ENCODE peak calls at places on chromosomes 2 and 18, in five cellular contexts. One of them, this sample, is unnamed.

GRCh38 chr2:203861607-203862006 is 6.0 kb upstream of the CTLA4 start:
- DNase-seq in cardiac muscle cell: no peak
- DNase-seq in AG09309: no peak
- DNase-seq in psoas muscle: no peak
- DNase-seq in tibial artery: no peak
- DNase-seq in this sample: no peak

GRCh38 chr2:239630618-239631286 is 229.9 kb upstream of the HDAC4 start:
- DNase-seq in tibial artery: no peak
- DNase-seq in cardiac muscle cell: peak
- DNase-seq in psoas muscle: peak
- DNase-seq in AG09309: peak
- DNase-seq in this sample: no peak

GRCh38 chr18:29849145-29849544 is 1193.4 kb downstream of the DSC3 start:
- DNase-seq in cardiac muscle cell: no peak
- DNase-seq in psoas muscle: no peak
- DNase-seq in tibial artery: no peak
- DNase-seq in AG09309: no peak
- DNase-seq in this sample: no peak

GRCh38 chr2:224638338-224638823 is 53.2 kb upstream of the CUL3 start:
- DNase-seq in cardiac muscle cell: no peak
- DNase-seq in psoas muscle: no peak
- DNase-seq in AG09309: no peak
- DNase-seq in tibial artery: no peak
- DNase-seq in this sample: peak

GRCh38 chr18:58466636-58467205 is 162.2 kb downstream of the ALPK2 start:
- DNase-seq in AG09309: no peak
- DNase-seq in cardiac muscle cell: no peak
- DNase-seq in tibial artery: no peak
- DNase-seq in psoas muscle: no peak
- DNase-seq in this sample: peak

GRCh38 chr2:36697424-36698066 is 1.0 kb downstream of the VIT start:
- DNase-seq in AG09309: no peak
- DNase-seq in tibial artery: no peak
- DNase-seq in cardiac muscle cell: no peak
- DNase-seq in psoas muscle: no peak
- DNase-seq in this sample: no peak

GRCh38 chr2:202423139-202423538 is 47.0 kb downstream of the BMPR2 start:
- DNase-seq in AG09309: no peak
- DNase-seq in psoas muscle: no peak
- DNase-seq in cardiac muscle cell: peak
- DNase-seq in tibial artery: no peak
- DNase-seq in this sample: no peak

GRCh38 chr2:221330436-221330835 is 241.7 kb downstream of the EPHA4 start:
- DNase-seq in tibial artery: no peak
- DNase-seq in cardiac muscle cell: no peak
- DNase-seq in psoas muscle: no peak
- DNase-seq in AG09309: no peak
- DNase-seq in this sample: no peak

GRCh38 chr2:120820263-120820884 is 84.7 kb downstream of the GLI2 start:
- DNase-seq in psoas muscle: no peak
- DNase-seq in AG09309: no peak
- DNase-seq in cardiac muscle cell: peak
- DNase-seq in tibial artery: peak
- DNase-seq in this sample: peak

GRCh38 chr2:96117701-96118588 is 1.6 kb upstream of the ADRA2B start:
- DNase-seq in psoas muscle: no peak
- DNase-seq in AG09309: no peak
- DNase-seq in tibial artery: no peak
- DNase-seq in cardiac muscle cell: no peak
- DNase-seq in this sample: no peak

GRCh38 chr2:130755234-130756040 is at the start of gene AMER3:
- DNase-seq in AG09309: no peak
- DNase-seq in tibial artery: no peak
- DNase-seq in psoas muscle: no peak
- DNase-seq in cardiac muscle cell: no peak
- DNase-seq in this sample: no peak

GRCh38 chr2:218984239-218985020 is 554 bp downstream of the FEV start:
- DNase-seq in tibial artery: no peak
- DNase-seq in psoas muscle: no peak
- DNase-seq in AG09309: no peak
- DNase-seq in cardiac muscle cell: peak
- DNase-seq in this sample: no peak

GRCh38 chr2:123738643-123739042 is 286.4 kb upstream of the CNTNAP5 start:
- DNase-seq in cardiac muscle cell: peak
- DNase-seq in psoas muscle: no peak
- DNase-seq in AG09309: no peak
- DNase-seq in tibial artery: no peak
- DNase-seq in this sample: no peak

GRCh38 chr2:109260886-109261700 is 132.1 kb downstream of the SH3RF3 start:
- DNase-seq in AG09309: no peak
- DNase-seq in tibial artery: peak
- DNase-seq in psoas muscle: no peak
- DNase-seq in cardiac muscle cell: peak
- DNase-seq in this sample: peak

GRCh38 chr2:23619941-23620340 is 235.0 kb downstream of the KLHL29 start:
- DNase-seq in psoas muscle: no peak
- DNase-seq in tibial artery: no peak
- DNase-seq in cardiac muscle cell: no peak
- DNase-seq in AG09309: no peak
- DNase-seq in this sample: no peak

GRCh38 chr2:222671259-222672067 is at the start of gene MOGAT1:
- DNase-seq in cardiac muscle cell: peak
- DNase-seq in psoas muscle: peak
- DNase-seq in tibial artery: peak
- DNase-seq in AG09309: no peak
- DNase-seq in this sample: peak

GRCh38 chr2:146415291-146415690 is 1429.5 kb upstream of the ACVR2A start:
- DNase-seq in AG09309: no peak
- DNase-seq in cardiac muscle cell: no peak
- DNase-seq in psoas muscle: no peak
- DNase-seq in tibial artery: no peak
- DNase-seq in this sample: no peak

GRCh38 chr2:9655441-9656269 is 24.9 kb upstream of the YWHAQ start:
- DNase-seq in AG09309: no peak
- DNase-seq in psoas muscle: no peak
- DNase-seq in tibial artery: no peak
- DNase-seq in cardiac muscle cell: peak
- DNase-seq in this sample: no peak

GRCh38 chr18:54436501-54436900 is 78.8 kb downstream of the C18orf54 start:
- DNase-seq in AG09309: no peak
- DNase-seq in psoas muscle: no peak
- DNase-seq in cardiac muscle cell: no peak
- DNase-seq in tibial artery: no peak
- DNase-seq in this sample: no peak

GRCh38 chr2:168734199-168734746 is 68.2 kb upstream of the NOSTRIN start:
- DNase-seq in cardiac muscle cell: no peak
- DNase-seq in AG09309: no peak
- DNase-seq in psoas muscle: no peak
- DNase-seq in tibial artery: no peak
- DNase-seq in this sample: no peak

GRCh38 chr2:240368746-240369724 is 66.4 kb upstream of the GPC1 start:
- DNase-seq in AG09309: no peak
- DNase-seq in psoas muscle: peak
- DNase-seq in cardiac muscle cell: no peak
- DNase-seq in tibial artery: no peak
- DNase-seq in this sample: no peak

GRCh38 chr2:78967294-78967693 is 58.2 kb upstream of the REG3G start:
- DNase-seq in AG09309: no peak
- DNase-seq in psoas muscle: no peak
- DNase-seq in cardiac muscle cell: no peak
- DNase-seq in tibial artery: no peak
- DNase-seq in this sample: no peak

GRCh38 chr2:223589901-223590300 is 12.3 kb downstream of the SCG2 start:
- DNase-seq in tibial artery: no peak
- DNase-seq in psoas muscle: no peak
- DNase-seq in AG09309: no peak
- DNase-seq in cardiac muscle cell: no peak
- DNase-seq in this sample: no peak

GRCh38 chr18:45839415-45840395 is 14.2 kb downstream of the SIGLEC15 start:
- DNase-seq in tibial artery: no peak
- DNase-seq in cardiac muscle cell: peak
- DNase-seq in AG09309: peak
- DNase-seq in psoas muscle: no peak
- DNase-seq in this sample: no peak

GRCh38 chr2:209390839-209391238 is 33.0 kb upstream of the MAP2 start:
- DNase-seq in psoas muscle: no peak
- DNase-seq in cardiac muscle cell: no peak
- DNase-seq in tibial artery: no peak
- DNase-seq in AG09309: no peak
- DNase-seq in this sample: no peak

GRCh38 chr2:200217320-200217719 is 89.2 kb upstream of the SPATS2L start:
- DNase-seq in cardiac muscle cell: no peak
- DNase-seq in AG09309: no peak
- DNase-seq in psoas muscle: no peak
- DNase-seq in tibial artery: no peak
- DNase-seq in this sample: no peak

GRCh38 chr18:48321586-48321985 is 87.6 kb downstream of the ZBTB7C start:
- DNase-seq in tibial artery: no peak
- DNase-seq in psoas muscle: no peak
- DNase-seq in AG09309: no peak
- DNase-seq in cardiac muscle cell: no peak
- DNase-seq in this sample: no peak

GRCh38 chr18:46917808-46918600 is 602 bp downstream of the KATNAL2 start:
- DNase-seq in psoas muscle: peak
- DNase-seq in tibial artery: no peak
- DNase-seq in cardiac muscle cell: peak
- DNase-seq in AG09309: no peak
- DNase-seq in this sample: peak

GRCh38 chr2:239278941-239279365 is 121.9 kb downstream of the HDAC4 start:
- DNase-seq in tibial artery: no peak
- DNase-seq in psoas muscle: no peak
- DNase-seq in AG09309: no peak
- DNase-seq in cardiac muscle cell: no peak
- DNase-seq in this sample: no peak

GRCh38 chr2:46072146-46072820 is 224.9 kb upstream of the EPAS1 start:
- DNase-seq in cardiac muscle cell: peak
- DNase-seq in psoas muscle: no peak
- DNase-seq in tibial artery: no peak
- DNase-seq in AG09309: no peak
- DNase-seq in this sample: no peak

GRCh38 chr18:79935925-79936324 is 15.5 kb downstream of the SLC66A2 start:
- DNase-seq in AG09309: no peak
- DNase-seq in cardiac muscle cell: no peak
- DNase-seq in psoas muscle: no peak
- DNase-seq in tibial artery: peak
- DNase-seq in this sample: peak

GRCh38 chr2:65214361-65214760 is 13.3 kb upstream of the ACTR2 start:
- DNase-seq in psoas muscle: no peak
- DNase-seq in AG09309: no peak
- DNase-seq in tibial artery: no peak
- DNase-seq in cardiac muscle cell: peak
- DNase-seq in this sample: no peak

GRCh38 chr2:190887089-190887488 is 6.5 kb downstream of the GLS start:
- DNase-seq in cardiac muscle cell: no peak
- DNase-seq in psoas muscle: no peak
- DNase-seq in tibial artery: no peak
- DNase-seq in AG09309: no peak
- DNase-seq in this sample: no peak
- H3K4me3 ChIP-seq in cardiac muscle cell: no peak
- H3K4me3 ChIP-seq in psoas muscle: no peak
- H3K4me3 ChIP-seq in tibial artery: peak
- H3K4me3 ChIP-seq in AG09309: no peak
- H3K4me3 ChIP-seq in this sample: no peak

GRCh38 chr2:119311371-119311770 is 55.3 kb downstream of the C2orf76 start:
- DNase-seq in psoas muscle: no peak
- DNase-seq in AG09309: no peak
- DNase-seq in cardiac muscle cell: peak
- DNase-seq in tibial artery: no peak
- DNase-seq in this sample: no peak
- H3K4me3 ChIP-seq in psoas muscle: no peak
- H3K4me3 ChIP-seq in AG09309: no peak
- H3K4me3 ChIP-seq in cardiac muscle cell: no peak
- H3K4me3 ChIP-seq in tibial artery: no peak
- H3K4me3 ChIP-seq in this sample: no peak

GRCh38 chr2:189153608-189154007 is 26.0 kb downstream of the COL5A2 start:
- DNase-seq in tibial artery: no peak
- DNase-seq in psoas muscle: no peak
- DNase-seq in cardiac muscle cell: peak
- DNase-seq in AG09309: no peak
- DNase-seq in this sample: no peak
- H3K4me3 ChIP-seq in tibial artery: no peak
- H3K4me3 ChIP-seq in psoas muscle: no peak
- H3K4me3 ChIP-seq in cardiac muscle cell: no peak
- H3K4me3 ChIP-seq in AG09309: no peak
- H3K4me3 ChIP-seq in this sample: no peak

GRCh38 chr2:226524381-226524843 is 275.2 kb downstream of the IRS1 start:
- DNase-seq in cardiac muscle cell: peak
- DNase-seq in psoas muscle: no peak
- DNase-seq in AG09309: peak
- DNase-seq in tibial artery: no peak
- DNase-seq in this sample: no peak

GRCh38 chr2:226531061-226531460 is 268.6 kb downstream of the IRS1 start:
- DNase-seq in AG09309: no peak
- DNase-seq in tibial artery: no peak
- DNase-seq in psoas muscle: no peak
- DNase-seq in cardiac muscle cell: no peak
- DNase-seq in this sample: no peak

GRCh38 chr2:226526731-226527130 is 272.9 kb downstream of the IRS1 start:
- DNase-seq in tibial artery: no peak
- DNase-seq in psoas muscle: no peak
- DNase-seq in AG09309: no peak
- DNase-seq in cardiac muscle cell: no peak
- DNase-seq in this sample: no peak

GRCh38 chr2:226529556-226529955 is 270.1 kb downstream of the IRS1 start:
- DNase-seq in psoas muscle: no peak
- DNase-seq in AG09309: no peak
- DNase-seq in cardiac muscle cell: no peak
- DNase-seq in tibial artery: no peak
- DNase-seq in this sample: no peak
- H3K4me3 ChIP-seq in psoas muscle: no peak
- H3K4me3 ChIP-seq in AG09309: no peak
- H3K4me3 ChIP-seq in cardiac muscle cell: no peak
- H3K4me3 ChIP-seq in tibial artery: no peak
- H3K4me3 ChIP-seq in this sample: no peak